ENCODE peak calls at places on chromosomes 12 and 14, in seven cellular contexts. P is cardiac septum; W is OCI-LY7; V is tibial artery; O is stimulated activated CD4-positive, alpha-beta T cell treated with anti-CD3 and anti-CD28 coated beads, Interleukin-4, amount 100 ng/mL, for 4 hours; Z is coronary artery; R is NCI-H345. H is an unnamed sample.

GRCh38 chr12:15532364-15532977 is 210.2 kb downstream of the PTPRO start:
- DNase-seq in P (no peak), W (peak; percentile 72), V (no peak), O (peak; percentile 51), Z (no peak), R (no peak), H (no peak)

GRCh38 chr14:99672506-99673327 is 11.4 kb upstream of the CYP46A1 start:
- DNase-seq in P (no peak), W (peak; percentile 81), V (no peak), O (no peak), Z (no peak), R (no peak), H (no peak)

GRCh38 chr12:53268637-53269562 is 801 bp downstream of the ESPL1 start:
- DNase-seq in P (no peak), W (peak; percentile 30), V (no peak), O (no peak), Z (no peak), R (no peak), H (no peak)

GRCh38 chr12:64392221-64392620 is 1.7 kb upstream of the C12orf56 start:
- DNase-seq in P (no peak), W (peak; percentile 24), V (no peak), O (no peak), Z (no peak), R (no peak), H (no peak)

GRCh38 chr14:34912966-34913365 is 37.8 kb upstream of the BAZ1A start:
- DNase-seq in P (no peak), W (peak; percentile 5), V (no peak), O (no peak), Z (no peak), R (no peak), H (no peak)

GRCh38 chr12:56522486-56523193 is 1.0 kb downstream of the RBMS2 start:
- DNase-seq in P (no peak), W (no peak), V (no peak), O (no peak), Z (no peak), R (no peak), H (no peak)

GRCh38 chr14:91368681-91369416 is 48.8 kb downstream of the CCDC88C start:
- DNase-seq in P (no peak), W (peak; percentile 59), V (no peak), O (no peak), Z (no peak), R (peak; percentile 46), H (no peak)

GRCh38 chr12:108610856-108611605 is 13.1 kb upstream of the TMEM119 start:
- DNase-seq in P (no peak), W (no peak), V (no peak), O (no peak), Z (no peak), R (no peak), H (no peak)

GRCh38 chr14:47044841-47045240 is 393.3 kb upstream of the RPL10L start:
- DNase-seq in P (no peak), W (no peak), V (no peak), O (no peak), Z (no peak), R (peak; percentile 58), H (no peak)